ENCODE peak calls at places on chromosomes 16 and 17, in nine cellular contexts. O, H, X, F, M, W, J, I and Q are unnamed samples. For H3K9me3, the result is how much of the 10 kb centered on the place peaks cover.

GRCh38 chr17:31802502-31802901 is 56.5 kb downstream of the COPRS start:
- DNase-seq in O (no peak), H (no peak), X (no peak), F (no peak), M (peak), W (no peak), J (no peak), I (no peak), Q (no peak)

GRCh38 chr17:16442594-16443389 is 27.4 kb downstream of the TRPV2 start:
- DNase-seq in O (peak), H (no peak), X (no peak), F (no peak), M (no peak), W (no peak), J (no peak), I (no peak), Q (no peak)

GRCh38 chr16:83653785-83654184 is 154.0 kb upstream of the HSBP1 start:
- DNase-seq in O (peak), H (no peak), X (no peak), F (no peak), M (no peak), W (no peak), J (no peak), I (no peak), Q (no peak)

GRCh38 chr16:23640669-23640958 is 496 bp downstream of the PALB2 start:
- DNase-seq in O (peak), H (no peak), X (no peak), F (peak), M (no peak), W (no peak), J (no peak), I (no peak), Q (peak)

GRCh38 chr17:66493283-66494019 is 191.0 kb downstream of the PRKCA start:
- DNase-seq in O (peak), H (no peak), X (no peak), F (peak), M (no peak), W (no peak), J (no peak), I (no peak), Q (no peak)

GRCh38 chr17:67474081-67474661 is 97.1 kb downstream of the PITPNC1 start:
- DNase-seq in O (peak), H (peak), X (peak), F (no peak), M (no peak), W (no peak), J (no peak), I (no peak), Q (no peak)

GRCh38 chr16:23423496-23424049 is 29.4 kb downstream of the COG7 start:
- DNase-seq in O (peak), H (peak), X (peak), F (peak), M (peak), W (peak), J (no peak), I (no peak), Q (no peak)

GRCh38 chr16:57795431-57795878 is 6.8 kb downstream of the KIFC3 start:
- DNase-seq in O (peak), H (no peak), X (peak), F (peak), M (peak), W (peak), J (peak), I (peak), Q (peak)

GRCh38 chr17:80217703-80218362 is 2.3 kb downstream of the SGSH start:
- DNase-seq in O (no peak), H (no peak), X (no peak), F (no peak), M (no peak), W (no peak), J (no peak), I (no peak), Q (no peak)

GRCh38 chr17:66978514-66979061 is 14.1 kb downstream of the CACNG4 start:
- DNase-seq in O (peak), H (peak), X (peak), F (no peak), M (no peak), W (no peak), J (no peak), I (no peak), Q (no peak)

GRCh38 chr17:80704381-80704819 is 159.8 kb downstream of the RPTOR start:
- DNase-seq in O (peak), H (no peak), X (no peak), F (no peak), M (no peak), W (no peak), J (no peak), I (no peak), Q (no peak)

GRCh38 chr17:4167786-4168185 is 24.8 kb downstream of the CYB5D2 start:
- DNase-seq in O (no peak), H (no peak), X (no peak), F (no peak), M (no peak), W (no peak), J (no peak), I (no peak), Q (no peak)

GRCh38 chr16:84062734-84063640 is 20.4 kb upstream of the SLC38A8 start:
- DNase-seq in O (peak), H (peak), X (peak), F (peak), M (peak), W (peak), J (peak), I (no peak), Q (peak)

GRCh38 chr16:73166972-73167550 is 119.1 kb upstream of the ZFHX3 start:
- DNase-seq in O (peak), H (no peak), X (no peak), F (no peak), M (no peak), W (no peak), J (no peak), I (no peak), Q (no peak)

GRCh38 chr17:30336369-30337171 is 2.7 kb upstream of the TMIGD1 start:
- DNase-seq in O (peak), H (no peak), X (peak), F (peak), M (peak), W (peak), J (peak), I (peak), Q (peak)

GRCh38 chr17:48194097-48194550 is 86.6 kb downstream of the SNX11 start:
- DNase-seq in O (no peak), H (no peak), X (no peak), F (no peak), M (no peak), W (no peak), J (no peak), I (no peak), Q (no peak)

GRCh38 chr17:67891481-67892119 is 66.3 kb downstream of the BPTF start:
- DNase-seq in O (peak), H (no peak), X (no peak), F (peak), M (no peak), W (peak), J (no peak), I (no peak), Q (peak)

GRCh38 chr17:79732246-79732645 is 1.5 kb downstream of the ENPP7 start:
- DNase-seq in O (no peak), H (no peak), X (no peak), F (no peak), M (no peak), W (no peak), J (no peak), I (no peak), Q (no peak)

GRCh38 chr17:61325382-61326073 is 74.1 kb upstream of the TBX2 start:
- DNase-seq in O (no peak), H (no peak), X (no peak), F (no peak), M (no peak), W (no peak), J (no peak), I (no peak), Q (no peak)

GRCh38 chr16:61909074-61909473 is 127.2 kb downstream of the CDH8 start:
- DNase-seq in O (no peak), H (no peak), X (peak), F (no peak), M (no peak), W (no peak), J (no peak), I (no peak), Q (no peak)

GRCh38 chr17:19260958-19261357 is 23.8 kb downstream of the EPN2 start:
- DNase-seq in O (no peak), H (no peak), X (no peak), F (no peak), M (no peak), W (no peak), J (no peak), I (no peak), Q (no peak)

DNA sequence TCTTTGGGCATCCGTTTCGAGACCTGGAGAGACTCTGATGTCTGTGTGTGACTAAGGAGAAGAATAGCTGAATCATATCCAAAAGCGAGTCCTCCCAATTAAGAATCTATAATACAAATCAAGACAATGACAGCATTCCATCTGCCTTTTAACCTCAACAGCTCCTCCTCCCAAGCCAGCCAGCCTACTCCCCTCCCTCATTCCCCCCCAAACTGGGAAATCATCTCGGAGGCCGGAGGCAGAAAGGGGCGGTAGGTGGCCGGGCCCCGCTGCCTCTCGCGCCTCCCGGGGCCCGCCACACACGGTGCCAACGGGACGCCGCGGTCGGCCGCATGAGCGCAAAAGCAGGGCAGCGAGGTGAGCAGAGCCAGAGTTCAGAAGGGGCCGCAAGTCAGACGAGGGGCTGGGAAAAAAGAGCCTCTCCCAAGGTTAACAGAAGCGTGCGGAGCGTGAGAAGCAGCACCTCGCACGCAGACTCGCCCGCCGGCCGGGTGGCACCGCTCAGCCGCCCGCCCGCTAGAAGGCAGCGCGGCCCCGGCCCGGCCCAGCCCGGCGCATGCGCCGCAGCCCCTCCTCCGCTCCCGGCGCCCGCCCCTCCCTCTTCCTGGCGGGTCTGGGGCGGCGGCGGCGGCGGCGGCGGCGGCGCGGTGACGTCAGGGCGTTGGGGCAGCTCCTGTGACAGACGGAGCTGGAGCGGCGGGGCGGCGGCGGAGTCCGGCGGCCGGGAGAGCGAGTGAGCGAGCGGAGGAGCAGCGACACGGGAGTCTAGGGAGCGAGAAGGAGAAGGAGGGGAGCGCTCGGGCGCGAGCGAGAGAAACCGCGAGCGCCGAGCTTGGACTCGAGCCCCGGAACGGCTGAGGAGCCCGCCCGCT is at the start of gene PAFAH1B1:
- DNase-seq in O (peak), H (peak), X (peak), F (peak), M (peak), W (peak), J (peak), I (peak), Q (peak)
- H3K9me3 ChIP-seq in O (under half), H (under half), X (under half), F (under half), M (under half), W (under half), J (under half), I (under half), Q (under half)

DNA sequence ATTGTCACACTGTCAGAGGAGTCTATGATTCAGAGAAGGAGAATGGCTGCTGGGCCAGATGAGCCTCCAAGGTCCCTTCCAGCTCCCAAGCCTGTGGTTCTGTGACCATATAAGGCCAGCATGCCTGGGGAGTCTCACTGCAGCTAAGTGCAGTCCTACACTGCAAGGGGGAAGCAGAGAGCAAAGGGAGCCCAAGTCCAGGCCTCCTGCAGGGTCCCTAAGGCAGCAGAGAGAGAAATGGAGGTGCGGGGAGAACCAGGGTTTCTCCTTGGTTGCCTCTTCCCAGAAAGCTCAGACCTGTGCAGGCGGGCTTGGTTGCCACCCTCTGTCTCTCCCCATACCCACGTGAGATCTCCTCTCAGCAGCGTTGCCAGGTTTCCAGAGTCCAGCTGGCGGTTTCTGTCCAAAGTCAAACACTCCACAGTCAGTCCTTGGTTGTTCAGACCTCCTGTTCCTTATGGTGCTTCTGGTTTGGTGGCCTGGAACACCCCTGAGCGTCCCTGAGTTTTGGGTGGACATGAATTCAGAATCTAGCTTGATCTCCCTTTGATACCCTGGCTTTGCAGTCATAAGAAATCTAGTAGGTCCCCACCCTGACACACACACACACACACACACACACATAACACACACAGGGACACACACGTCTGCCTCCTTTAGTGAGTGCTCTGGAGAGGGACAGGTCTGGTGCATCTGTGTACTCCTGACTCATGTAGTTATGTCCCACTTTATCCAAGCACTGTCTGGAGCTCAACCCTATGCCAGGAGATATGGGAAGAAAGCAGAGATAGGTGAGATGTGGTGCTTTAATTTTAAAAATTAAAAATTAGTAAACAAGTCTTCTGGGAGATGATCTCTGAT is 78.8 kb downstream of the GNAO1 start:
- DNase-seq in O (peak), H (no peak), X (peak), F (no peak), M (no peak), W (peak), J (no peak), I (no peak), Q (peak)
- TF ChIP-seq CTCF in O (peak), H (no peak), X (peak), F (no peak), M (no peak), W (no peak), J (peak), I (no peak), Q (peak)

DNA sequence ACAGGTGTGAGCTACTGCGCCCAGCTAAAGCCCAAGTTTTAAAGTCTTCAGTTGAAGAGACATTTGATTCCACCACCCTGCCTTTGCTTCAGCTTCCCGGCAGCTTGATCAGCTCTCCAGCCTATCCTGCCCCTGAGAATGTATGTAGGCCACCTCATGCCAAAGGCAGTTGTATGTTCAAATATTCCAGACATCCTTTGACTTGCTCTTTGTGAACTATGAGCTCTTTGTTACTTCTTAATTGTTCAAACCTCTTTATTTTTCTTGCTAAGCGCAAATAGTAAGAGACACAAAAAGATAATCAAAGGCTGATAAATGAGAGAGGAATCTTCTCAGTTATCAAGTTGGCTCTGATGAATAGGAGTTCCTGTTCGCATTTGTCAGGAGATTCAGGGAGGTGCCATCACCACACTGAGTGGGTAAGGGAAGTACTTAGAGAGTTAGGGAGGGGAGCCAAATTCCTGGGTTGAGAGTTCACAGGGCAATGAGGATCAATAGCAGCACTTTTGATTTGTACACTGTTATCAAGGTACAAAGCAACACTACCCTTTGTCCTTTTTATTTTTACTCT is 32.0 kb upstream of the SUPT4H1 start:
- DNase-seq in O (no peak), H (no peak), X (no peak), F (no peak), M (no peak), W (no peak), J (peak), I (no peak), Q (no peak)
- H3K4me3 ChIP-seq in O (no peak), H (no peak), X (no peak), F (no peak), M (no peak), W (no peak), J (no peak), I (no peak), Q (no peak)

GRCh38 chr16:20236890-20237289 is 90.4 kb downstream of the GP2 start:
- DNase-seq in O (no peak), H (no peak), X (no peak), F (no peak), M (no peak), W (no peak), J (no peak), I (no peak), Q (no peak)
- H3K9me3 ChIP-seq in O (under half), H (under half), X (under half), F (under half), M (under half), W (under half), J (under half), I (under half), Q (under half)

DNA sequence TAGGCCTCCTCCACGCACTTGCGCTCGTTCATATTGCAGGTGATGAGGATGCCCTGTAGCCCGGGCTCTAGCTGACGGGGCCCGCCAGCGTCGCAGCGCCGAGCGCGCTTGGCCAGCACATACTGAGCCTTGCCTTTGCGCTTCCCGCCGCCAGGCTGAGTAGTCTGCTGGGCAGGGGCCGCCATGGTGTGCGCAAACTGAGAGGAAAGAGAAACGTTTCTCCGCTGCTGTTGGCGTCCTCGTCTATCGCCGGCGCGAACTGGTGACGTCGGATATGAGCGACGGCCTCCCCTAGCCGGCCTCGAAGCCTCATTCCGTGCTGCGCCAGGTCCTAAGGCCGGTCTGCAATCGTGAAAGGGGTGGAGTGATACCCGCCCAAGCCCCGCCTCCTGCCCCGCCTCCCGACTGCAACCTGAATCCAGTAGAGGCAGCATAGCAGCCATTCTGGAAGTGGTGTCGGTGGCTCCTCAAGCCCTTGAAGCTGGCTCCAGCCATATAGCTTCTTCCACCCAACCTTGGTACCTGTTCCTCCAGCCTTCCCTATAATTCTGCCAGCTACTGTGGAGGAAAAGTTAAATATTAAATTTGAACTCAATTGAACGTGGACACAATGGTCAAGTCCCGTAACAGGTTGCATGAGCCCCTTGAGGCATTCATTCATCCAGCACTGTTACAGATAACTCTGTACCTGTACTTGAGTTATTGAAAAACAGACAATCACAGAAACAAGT is at the start of gene THUMPD1:
- DNase-seq in O (peak), H (peak), X (peak), F (peak), M (peak), W (peak), J (peak), I (peak), Q (peak)
- TF ChIP-seq CTCF in O (no peak), H (no peak), X (peak), F (no peak), M (no peak), W (no peak), J (no peak), I (peak), Q (no peak)

GRCh38 chr17:45941395-45941794 is 47.0 kb downstream of the MAPT start:
- DNase-seq in O (no peak), H (no peak), X (no peak), F (no peak), M (no peak), W (no peak), J (no peak), I (no peak), Q (no peak)

GRCh38 chr17:45936610-45937009 is 42.3 kb downstream of the MAPT start:
- DNase-seq in O (no peak), H (no peak), X (no peak), F (no peak), M (no peak), W (no peak), J (no peak), I (no peak), Q (no peak)

GRCh38 chr17:45940826-45941225 is 46.5 kb downstream of the MAPT start:
- DNase-seq in O (peak), H (no peak), X (peak), F (no peak), M (no peak), W (no peak), J (no peak), I (no peak), Q (no peak)

GRCh38 chr17:45940293-45940692 is 45.9 kb downstream of the MAPT start:
- DNase-seq in O (no peak), H (no peak), X (no peak), F (no peak), M (no peak), W (no peak), J (no peak), I (no peak), Q (no peak)

GRCh38 chr17:45939398-45939797 is 45.0 kb downstream of the MAPT start:
- DNase-seq in O (no peak), H (no peak), X (no peak), F (no peak), M (no peak), W (no peak), J (no peak), I (no peak), Q (no peak)
- H3K4me3 ChIP-seq in O (no peak), H (no peak), X (no peak), F (no peak), M (no peak), W (no peak), J (no peak), I (no peak), Q (no peak)

DNA sequence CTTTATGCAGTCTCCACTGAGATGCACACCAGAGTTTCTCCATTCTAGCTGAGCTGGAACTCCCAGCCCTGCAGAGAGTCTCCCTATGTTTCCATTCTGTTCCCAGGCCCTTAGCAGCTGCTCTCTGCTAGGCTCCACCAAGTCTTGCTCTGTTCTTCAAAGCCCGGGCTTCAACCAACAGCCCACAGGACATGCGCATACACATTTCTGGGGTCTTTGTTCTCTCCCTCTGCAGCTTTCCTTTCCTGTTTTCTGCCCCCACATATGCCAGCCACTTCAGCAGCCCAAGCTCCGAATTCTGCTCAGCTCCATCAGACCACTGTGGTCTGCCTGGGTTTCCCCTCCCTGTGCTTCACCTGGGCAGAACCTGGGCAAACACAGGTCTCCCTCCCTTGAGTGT is 205.9 kb downstream of the CBLN1 start:
- DNase-seq in O (no peak), H (no peak), X (no peak), F (no peak), M (no peak), W (no peak), J (no peak), I (no peak), Q (no peak)
- H3K9me3 ChIP-seq in O (under half), H (under half), X (under half), F (under half), M (under half), W (under half), J (under half), I (under half), Q (under half)